ENCODE peak calls at places on chromosomes 11 and 22, in six cellular contexts. E is ascending aorta; P is psoas muscle; L is naive thymus-derived CD4-positive, alpha-beta T cell; V is prostate gland; F is neuronal stem cell. U is an unnamed sample. For H3K36me3, the result is how much of the 10 kb centered on the place peaks cover.

GRCh38 chr22:33568934-33569496 is 351.3 kb downstream of the LARGE1 start:
- DNase-seq in P (no peak), V (no peak), E (no peak), L (no peak), F (no peak), U (no peak)

GRCh38 chr11:12112150-12112520 is 1.7 kb downstream of the MICAL2 start:
- DNase-seq in L (no peak), V (no peak), F (no peak), P (no peak), E (no peak), U (no peak)

GRCh38 chr11:65663634-65664200 is 1.0 kb upstream of the RELA start:
- DNase-seq in P (peak), E (peak), V (no peak), F (no peak), L (no peak), U (peak)

GRCh38 chr11:35082322-35083180 is 56.4 kb upstream of the CD44 start:
- DNase-seq in F (no peak), L (peak), E (peak), P (peak), V (no peak), U (peak)

GRCh38 chr11:35115688-35116030 is 23.3 kb upstream of the CD44 start:
- DNase-seq in V (no peak), E (no peak), F (no peak), L (no peak), P (no peak), U (no peak)

GRCh38 chr22:24810043-24810749 is 4.2 kb downstream of the SGSM1 start:
- DNase-seq in E (peak), V (peak), F (peak), L (no peak), P (no peak), U (no peak)

GRCh38 chr11:17014774-17015638 is 792 bp upstream of the PLEKHA7 start:
- DNase-seq in P (no peak), V (no peak), F (peak), E (no peak), L (no peak), U (peak)

GRCh38 chr11:80443177-80443576 is 1002.3 kb upstream of the TENM4 start:
- DNase-seq in P (no peak), V (no peak), L (no peak), F (no peak), E (no peak), U (no peak)

GRCh38 chr11:2816941-2817421 is 68.6 kb downstream of the CDKN1C start:
- DNase-seq in F (no peak), L (no peak), P (peak), V (peak), E (no peak), U (no peak)

GRCh38 chr11:75333807-75334140 is 17.7 kb downstream of the ARRB1 start:
- DNase-seq in F (no peak), E (no peak), L (no peak), P (no peak), V (no peak), U (peak)

GRCh38 chr11:35131760-35132159 is 7.2 kb upstream of the CD44 start:
- DNase-seq in E (no peak), L (no peak), F (no peak), V (no peak), P (no peak), U (no peak)

GRCh38 chr11:106959386-106959785 is 58.9 kb downstream of the GUCY1A2 start:
- DNase-seq in L (no peak), E (no peak), V (no peak), P (no peak), F (no peak), U (no peak)
- H3K4me3 ChIP-seq in L (no peak), E (no peak), V (no peak), P (no peak), F (no peak), U (no peak)

GRCh38 chr11:134944986-134945385 is 532.9 kb upstream of the B3GAT1 start:
- DNase-seq in F (no peak), P (no peak), V (no peak), E (no peak), L (no peak), U (no peak)
- H3K36me3 ChIP-seq in F (under half), P (under half), V (under half), E (under half), L (under half), U (under half)

GRCh38 chr11:117654856-117655255 is 142.2 kb downstream of the DSCAML1 start:
- DNase-seq in V (no peak), F (no peak), E (no peak), P (no peak), L (no peak), U (no peak)
- H3K4me3 ChIP-seq in V (no peak), F (no peak), E (no peak), P (no peak), L (no peak), U (no peak)

GRCh38 chr11:837189-837989 is 4.6 kb downstream of the CD151 start:
- DNase-seq in V (no peak), P (no peak), F (no peak), L (no peak), E (no peak), U (no peak)

GRCh38 chr11:838441-839279 is 3.7 kb downstream of the POLR2L start:
- DNase-seq in V (no peak), L (no peak), F (no peak), E (no peak), P (no peak), U (peak)

GRCh38 chr11:836274-836673 is 3.5 kb downstream of the CD151 start:
- DNase-seq in V (no peak), L (no peak), P (no peak), E (no peak), F (no peak), U (peak)

GRCh38 chr11:837990-838307 is 4.4 kb downstream of the POLR2L start:
- DNase-seq in V (no peak), L (no peak), E (no peak), F (no peak), P (no peak), U (no peak)

GRCh38 chr11:836700-837099 is 3.9 kb downstream of the CD151 start:
- DNase-seq in L (no peak), E (no peak), V (no peak), P (no peak), F (no peak), U (no peak)
- H3K36me3 ChIP-seq in L (under half), E (under half), V (under half), P (under half), F (under half), U (under half)

DNA sequence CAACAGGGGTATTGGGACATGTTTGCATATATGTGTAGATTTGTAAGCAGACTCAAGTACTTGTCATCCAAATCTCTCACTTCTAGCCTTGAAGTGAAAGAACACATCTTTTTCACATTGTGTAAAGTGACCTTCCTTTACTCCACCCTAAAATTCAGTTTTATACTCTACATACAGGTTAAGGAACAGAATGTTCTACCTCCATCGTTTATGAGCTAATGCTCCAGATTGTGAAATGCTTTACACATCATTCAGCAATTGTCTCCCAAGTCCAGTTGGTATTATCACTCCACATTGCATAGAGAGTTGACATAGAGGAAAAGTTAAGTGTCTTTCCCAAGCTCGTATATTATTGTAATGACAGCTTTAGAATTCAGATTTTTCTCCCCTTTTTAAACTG is 46.1 kb upstream of the BLID start:
- DNase-seq in P (no peak), E (no peak), F (no peak), V (peak), L (no peak), U (no peak)
- H3K4me3 ChIP-seq in P (no peak), E (no peak), F (no peak), V (no peak), L (no peak), U (no peak)

GRCh38 chr11:86265194-86265593 is 20.6 kb downstream of the EED start:
- DNase-seq in V (no peak), L (no peak), F (no peak), P (no peak), E (no peak), U (no peak)

GRCh38 chr11:86257446-86257845 is 12.9 kb downstream of the EED start:
- DNase-seq in F (no peak), E (no peak), P (no peak), V (no peak), L (no peak), U (no peak)

GRCh38 chr11:86261328-86261727 is 16.8 kb downstream of the EED start:
- DNase-seq in F (no peak), E (no peak), P (no peak), V (no peak), L (no peak), U (no peak)

GRCh38 chr11:86264649-86265048 is 20.1 kb downstream of the EED start:
- DNase-seq in V (no peak), P (no peak), F (no peak), E (no peak), L (no peak), U (no peak)

GRCh38 chr11:86262387-86262786 is 17.8 kb downstream of the EED start:
- DNase-seq in V (no peak), F (no peak), E (no peak), P (no peak), L (no peak), U (no peak)
- H3K36me3 ChIP-seq in V (under half), F (under half), E (under half), P (under half), L (under half), U (under half)

GRCh38 chr22:26431151-26431995 is 2.3 kb downstream of the ASPHD2 start:
- DNase-seq in F (no peak), P (no peak), V (no peak), L (no peak), E (no peak), U (no peak)
- H3K4me3 ChIP-seq in F (peak), P (no peak), V (no peak), L (no peak), E (no peak), U (no peak)

GRCh38 chr22:17104336-17104935 is 16.7 kb downstream of the TMEM121B start:
- DNase-seq in L (no peak), V (no peak), P (no peak), F (no peak), E (no peak), U (no peak)
- H3K36me3 ChIP-seq in L (under half), V (under half), P (under half), F (under half), E (half or more), U (under half)

GRCh38 chr22:42509548-42509947 is 10.0 kb downstream of the RRP7A start:
- DNase-seq in L (no peak), P (no peak), F (no peak), V (no peak), E (no peak), U (no peak)
- H3K4me3 ChIP-seq in L (no peak), P (no peak), F (no peak), V (no peak), E (no peak), U (no peak)

U was measured in mucosa of descending colon.